ENCODE peak calls at places on chromosomes 16 and 17, in seven cellular contexts. L is stimulated activated CD4-positive, alpha-beta T cell treated with anti-CD3 and anti-CD28 coated beads, Interleukin-4, amount 100 ng/mL, for 1 hour; E is PC-3; B is activated CD8-positive, alpha-beta T cell treated with anti-CD3 and anti-CD28 coated beads, Interleukin-2, amount 10 ng/mL, durations not matched to agents 7 days and 5 days; I is progenitor cell of endocrine pancreas; H is glutamatergic neuron; R is AG10803. G is an unnamed sample.

GRCh38 chr16:71570143-71570542 is 6.7 kb downstream of the TAT start:
- DNase-seq in H (no peak), B (no peak), E (no peak), R (no peak), L (no peak), I (no peak), G (no peak)

GRCh38 chr17:4914009-4914408 is 11.1 kb upstream of the CHRNE start:
- DNase-seq in B (no peak), I (no peak), R (peak; percentile 39), H (no peak), E (peak; percentile 29), L (no peak), G (no peak)

GRCh38 chr17:13865650-13866049 is 203.7 kb upstream of the COX10 start:
- DNase-seq in R (no peak), H (no peak), E (no peak), L (no peak), B (no peak), I (no peak), G (no peak)

GRCh38 chr17:9370464-9370863 is 205.2 kb downstream of the STX8 start:
- DNase-seq in H (no peak), E (peak; percentile 7), B (no peak), R (peak; percentile 66), L (no peak), I (no peak), G (no peak)

GRCh38 chr16:81634380-81635121 is 144.5 kb upstream of the PLCG2 start:
- DNase-seq in B (no peak), I (no peak), E (no peak), L (no peak), R (no peak), H (no peak), G (no peak)

GRCh38 chr17:74444406-74444805 is 12.5 kb downstream of the GPRC5C start:
- DNase-seq in H (no peak), R (no peak), B (no peak), E (no peak), L (no peak), I (no peak), G (no peak)

GRCh38 chr16:50519001-50519400 is 29.2 kb upstream of the NKD1 start:
- DNase-seq in I (no peak), E (no peak), R (no peak), L (no peak), B (no peak), H (no peak), G (no peak)

GRCh38 chr16:51615141-51615540 is 464.1 kb upstream of the SALL1 start:
- DNase-seq in E (no peak), H (no peak), L (no peak), R (no peak), I (no peak), B (no peak), G (no peak)

GRCh38 chr17:19867094-19867653 is 562 bp downstream of the ULK2 start:
- DNase-seq in H (peak; percentile 77), L (peak; percentile 53), R (peak; percentile 61), E (peak; percentile 60), I (peak; percentile 57), B (peak; percentile 66), G (peak; percentile 29)

GRCh38 chr17:61837175-61838051 is 25.9 kb downstream of the BRIP1 start:
- DNase-seq in I (peak; percentile 15), H (peak; percentile 68), E (peak; percentile 85), B (peak; percentile 64), L (peak; percentile 57), R (peak; percentile 73), G (peak; percentile 2)

GRCh38 chr16:72064361-72064894 is 1.4 kb downstream of the HPR start:
- DNase-seq in I (no peak), L (no peak), H (no peak), R (no peak), B (no peak), E (no peak), G (no peak)

GRCh38 chr17:31853911-31854470 is 5.1 kb downstream of the COPRS start:
- DNase-seq in E (no peak), H (no peak), B (no peak), L (no peak), I (no peak), R (no peak), G (no peak)

GRCh38 chr17:17866425-17866824 is 29.6 kb upstream of the SREBF1 start:
- DNase-seq in L (no peak), B (no peak), E (no peak), H (no peak), I (no peak), R (no peak), G (no peak)

GRCh38 chr16:4935231-4935855 is 1.6 kb downstream of the PPL start:
- DNase-seq in R (peak; percentile 98), B (no peak), E (no peak), L (no peak), I (no peak), H (no peak), G (no peak)

GRCh38 chr16:46974352-46974751 is 878 bp upstream of the DNAJA2 start:
- DNase-seq in E (no peak), I (no peak), B (peak; percentile 54), H (no peak), R (peak; percentile 11), L (no peak), G (no peak)

GRCh38 chr16:57185446-57185944 is 344 bp downstream of the PSME3IP1 start:
- DNase-seq in I (no peak), R (peak; percentile 61), B (no peak), L (no peak), H (no peak), E (peak; percentile 64), G (no peak)

GRCh38 chr16:75105306-75106061 is 11.1 kb downstream of the LDHD start:
- DNase-seq in I (no peak), H (no peak), B (no peak), E (no peak), R (peak; percentile 23), L (no peak), G (no peak)

GRCh38 chr16:76639685-76640289 is 362.6 kb downstream of the CNTNAP4 start:
- DNase-seq in E (peak; percentile 60), L (no peak), B (no peak), H (peak; percentile 32), I (no peak), R (no peak), G (no peak)

GRCh38 chr16:69351309-69352027 is at the start of gene TMED6:
- DNase-seq in B (no peak), I (no peak), E (no peak), H (no peak), R (no peak), L (no peak), G (no peak)

GRCh38 chr16:46972971-46973456 is 460 bp downstream of the DNAJA2 start:
- DNase-seq in B (peak; percentile 63), R (no peak), I (peak; percentile 33), H (peak; percentile 61), L (peak; percentile 50), E (peak; percentile 16), G (no peak)

GRCh38 chr17:12730931-12731521 is 58.3 kb upstream of the ARHGAP44 start:
- DNase-seq in I (peak; percentile 60), R (peak; percentile 38), B (no peak), E (peak; percentile 41), L (no peak), H (peak; percentile 46), G (no peak)

GRCh38 chr16:54194008-54194731 is 92.4 kb downstream of the IRX3 start:
- DNase-seq in L (no peak), B (no peak), R (peak; percentile 58), I (no peak), E (no peak), H (no peak), G (no peak)

GRCh38 chr17:74712301-74712700 is 422 bp downstream of the CD300LF start:
- DNase-seq in B (no peak), L (no peak), I (no peak), H (no peak), E (no peak), R (no peak), G (no peak)

GRCh38 chr17:43418441-43419374 is 19.9 kb downstream of the ARL4D start:
- DNase-seq in B (no peak), H (peak; percentile 57), I (no peak), R (peak; percentile 88), L (no peak), E (peak; percentile 89), G (peak; percentile 49)

GRCh38 chr16:73192227-73192894 is 144.4 kb upstream of the ZFHX3 start:
- DNase-seq in R (peak; percentile 75), E (no peak), H (no peak), B (no peak), L (no peak), I (no peak), G (no peak)